ENCODE peak calls at places on chromosomes 16 and 17, in five cellular contexts. Z is H9, H is mesendoderm, V is IMR-90, N is H1. G is an unnamed sample.

GRCh38 chr17:77602883-77603640 is 355.4 kb upstream of the TNRC6C start:
- DNase-seq in Z (peak; percentile 24), H (no peak), V (no peak), N (no peak), G (no peak)

GRCh38 chr17:4588862-4589625 is 4.7 kb downstream of the SMTNL2 start:
- DNase-seq in Z (no peak), H (no peak), V (no peak), N (no peak), G (no peak)

GRCh38 chr16:88503771-88504488 is 50.9 kb downstream of the ZFPM1 start:
- DNase-seq in Z (no peak), H (no peak), V (no peak), N (no peak), G (no peak)

GRCh38 chr17:80891096-80892018 is 100.3 kb upstream of the CHMP6 start:
- DNase-seq in Z (no peak), H (no peak), V (peak; percentile 94), N (no peak), G (no peak)

GRCh38 chr16:88392616-88393015 is 9.9 kb downstream of the ZNF469 start:
- DNase-seq in Z (no peak), H (no peak), V (no peak), N (no peak), G (no peak)

GRCh38 chr16:80114699-80115098 is 426.1 kb upstream of the DYNLRB2 start:
- DNase-seq in Z (no peak), H (no peak), V (no peak), N (no peak), G (no peak)

GRCh38 chr17:44898768-44899073 is 524 bp downstream of the EFTUD2 start:
- DNase-seq in Z (no peak), H (no peak), V (no peak), N (no peak), G (no peak)

GRCh38 chr16:57029161-57030160 is 40.1 kb downstream of the NLRC5 start:
- DNase-seq in Z (no peak), H (peak; percentile 22), V (peak; percentile 77), N (no peak), G (no peak)

GRCh38 chr17:28133562-28133970 is 91.1 kb downstream of the NLK start:
- DNase-seq in Z (no peak), H (no peak), V (peak; percentile 89), N (no peak), G (no peak)

GRCh38 chr16:30949655-30950515 is 1.0 kb downstream of the ORAI3 start:
- DNase-seq in Z (peak; percentile 87), H (peak; percentile 94), V (peak; percentile 80), N (no peak), G (no peak)

GRCh38 chr17:69141802-69142472 is at the start of gene ABCA6:
- DNase-seq in Z (no peak), H (no peak), V (no peak), N (no peak), G (no peak)

GRCh38 chr16:30526137-30526822 is at the start of gene ZNF768:
- DNase-seq in Z (peak; percentile 83), H (peak; percentile 84), V (no peak), N (no peak), G (peak; percentile 59)

GRCh38 chr16:46857261-46857962 is 26.4 kb upstream of the C16orf87 start:
- DNase-seq in Z (no peak), H (no peak), V (peak; percentile 82), N (no peak), G (no peak)

GRCh38 chr16:48381201-48381600 is 4.0 kb downstream of the SIAH1 start:
- DNase-seq in Z (no peak), H (no peak), V (peak; percentile 44), N (no peak), G (no peak)

GRCh38 chr16:4212207-4212933 is 29.5 kb downstream of the SRL start:
- DNase-seq in Z (no peak), H (no peak), V (no peak), N (no peak), G (no peak)

GRCh38 chr17:49567871-49568694 is 7.6 kb upstream of the NXPH3 start:
- DNase-seq in Z (peak; percentile 94), H (peak; percentile 82), V (peak; percentile 66), N (no peak), G (peak; percentile 79)

GRCh38 chr17:49567104-49567521 is 8.6 kb upstream of the NXPH3 start:
- DNase-seq in Z (no peak), H (no peak), V (no peak), N (no peak), G (no peak)

GRCh38 chr17:49565948-49566491 is 9.7 kb upstream of the NXPH3 start:
- DNase-seq in Z (no peak), H (no peak), V (no peak), N (no peak), G (no peak)

GRCh38 chr17:49566668-49567071 is 9.0 kb upstream of the NXPH3 start:
- DNase-seq in Z (no peak), H (no peak), V (no peak), N (no peak), G (no peak)

DNA sequence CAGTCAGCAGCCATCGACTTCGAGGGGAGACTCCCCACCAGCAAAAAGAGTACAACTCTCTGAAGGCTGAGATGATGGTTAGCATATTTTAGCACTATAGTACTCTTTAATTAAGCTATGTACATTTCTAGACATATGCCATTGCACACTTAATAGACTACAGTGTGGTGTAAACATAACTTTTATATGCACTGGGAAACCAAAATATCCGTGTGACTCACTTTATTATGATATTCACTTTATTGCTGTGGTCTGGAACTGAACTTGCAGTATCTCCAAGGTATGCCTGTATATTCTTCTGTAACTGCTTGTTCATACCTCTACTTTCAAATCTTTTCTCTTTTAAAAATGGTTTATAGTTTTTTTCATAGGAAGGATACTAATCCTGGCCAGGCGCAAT is 11.0 kb upstream of the NXPH3 start:
- DNase-seq in Z (no peak), H (no peak), V (no peak), N (no peak), G (no peak)
- H3K23ac ChIP-seq in Z (no peak overlapping the region), H (no peak overlapping the region), V (no peak overlapping the region), N (no peak overlapping the region), G (no peak overlapping the region)

DNA sequence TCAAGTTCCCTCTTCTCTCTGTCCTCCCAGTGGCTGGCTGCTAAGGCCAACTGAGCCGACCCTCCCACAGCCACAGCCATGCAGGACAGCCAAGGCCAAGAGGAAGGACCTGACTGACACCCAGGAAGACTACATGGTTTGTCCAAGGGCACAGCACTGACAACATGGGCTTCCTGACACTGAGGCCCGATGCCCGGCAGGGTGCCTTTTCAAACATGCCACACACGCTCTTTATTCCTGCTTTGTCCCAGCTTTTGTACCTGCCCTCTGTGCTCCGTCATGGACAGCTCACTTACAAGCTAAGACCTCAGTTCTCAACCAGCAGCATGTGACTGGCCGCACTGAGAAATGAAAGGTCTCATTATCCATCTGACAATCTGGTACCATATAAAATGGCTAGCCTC is 45.8 kb downstream of the TEX2 start:
- DNase-seq in Z (no peak), H (no peak), V (no peak), N (no peak), G (no peak)
- H2BK5ac ChIP-seq in Z (no peak overlapping the region), H (no peak overlapping the region), V (peak overlapping the region; percentile 91), N (no peak overlapping the region), G (no peak overlapping the region)

GRCh38 chr17:82287849-82288601 is 14.5 kb upstream of the CSNK1D start:
- DNase-seq in Z (no peak), H (no peak), V (peak; percentile 74), N (no peak), G (no peak)
- H3K23ac ChIP-seq in Z (no peak overlapping the region), H (no peak overlapping the region), V (peak overlapping the region; percentile 29), N (no peak overlapping the region), G (no peak overlapping the region)

GRCh38 chr17:62802531-62803205 is 5.4 kb downstream of the MARCHF10 start:
- DNase-seq in Z (peak; percentile 27), H (no peak), V (no peak), N (no peak), G (no peak)

GRCh38 chr17:62804822-62805221 is 3.3 kb downstream of the MARCHF10 start:
- DNase-seq in Z (no peak), H (no peak), V (peak; percentile 75), N (no peak), G (no peak)

GRCh38 chr17:62807812-62808575 is at the start of gene MARCHF10:
- DNase-seq in Z (peak; percentile 80), H (peak; percentile 42), V (no peak), N (no peak), G (peak; percentile 60)

GRCh38 chr17:62804025-62804424 is 4.1 kb downstream of the MARCHF10 start:
- DNase-seq in Z (peak; percentile 19), H (no peak), V (no peak), N (no peak), G (no peak)

DNA sequence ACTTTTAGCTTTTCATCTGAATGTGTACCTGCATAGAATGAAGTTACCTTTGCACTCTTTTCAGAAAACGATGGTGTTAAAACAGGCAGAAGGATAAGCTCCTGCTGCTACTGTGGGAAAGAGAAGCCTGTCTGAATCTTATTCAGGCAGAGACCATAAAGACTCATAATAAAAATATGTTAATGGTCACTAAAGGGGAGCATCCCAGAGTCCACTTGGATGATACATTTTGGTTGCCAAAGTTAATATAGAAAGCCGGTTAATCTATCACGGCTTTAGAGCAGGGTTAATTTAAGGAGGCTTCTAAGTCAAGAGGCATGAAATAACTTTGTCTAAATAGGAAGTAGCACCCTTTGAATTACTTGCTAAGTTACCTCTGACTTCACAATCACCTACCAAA is 2.9 kb downstream of the MARCHF10 start:
- DNase-seq in Z (no peak), H (no peak), V (peak; percentile 47), N (no peak), G (no peak)
- H2BK5ac ChIP-seq in Z (no peak overlapping the region), H (no peak overlapping the region), V (peak overlapping the region; percentile 46), N (no peak overlapping the region), G (no peak overlapping the region)

GRCh38 chr16:81172769-81173658 is 65.5 kb upstream of the BCO1 start:
- DNase-seq in Z (no peak), H (no peak), V (no peak), N (no peak), G (no peak)
- H3K23ac ChIP-seq in Z (no peak overlapping the region), H (no peak overlapping the region), V (no peak overlapping the region), N (no peak overlapping the region), G (no peak overlapping the region)

DNA sequence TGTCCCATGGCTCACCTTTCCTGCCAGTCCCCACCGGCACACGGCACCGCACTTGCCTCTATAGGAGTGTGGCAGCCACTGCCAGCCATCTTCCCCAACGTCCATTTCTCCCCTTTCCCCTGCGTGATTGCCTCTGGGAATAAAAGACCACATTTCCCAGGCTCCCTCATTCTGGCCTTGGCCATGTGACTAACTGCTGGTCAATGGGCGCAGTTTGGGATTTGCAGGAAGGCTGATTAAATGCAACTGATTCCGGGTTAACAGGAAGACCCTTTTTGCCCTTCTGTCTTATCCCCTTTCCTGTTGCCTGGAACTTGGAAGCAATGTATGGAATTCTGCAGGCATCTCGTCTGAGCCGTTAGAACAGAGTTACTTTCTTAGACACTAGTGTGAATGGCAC is 3.0 kb downstream of the BTBD17 start:
- DNase-seq in Z (no peak), H (peak; percentile 45), V (no peak), N (no peak), G (no peak)
- H2BK5ac ChIP-seq in Z (no peak overlapping the region), H (no peak overlapping the region), V (no peak overlapping the region), N (no peak overlapping the region), G (no peak overlapping the region)

GRCh38 chr17:79340771-79341528 is 266.3 kb downstream of the ENGASE start:
- DNase-seq in Z (no peak), H (no peak), V (no peak), N (no peak), G (no peak)
- H3K23ac ChIP-seq in Z (no peak overlapping the region), H (no peak overlapping the region), V (no peak overlapping the region), N (no peak overlapping the region), G (no peak overlapping the region)

G was measured in neuronal stem cell.